ENCODE peak calls at places on chromosomes 5 and 9, in six cellular contexts. Q, M, A, N, J and U are unnamed samples.

GRCh38 chr9:129021091-129021490 is 7.0 kb downstream of the SH3GLB2 start:
- DNase-seq in Q (no peak), M (no peak), A (no peak), N (no peak), J (no peak), U (no peak)

GRCh38 chr5:108650997-108651396 is 96.7 kb upstream of the FER start:
- DNase-seq in Q (no peak), M (peak), A (no peak), N (no peak), J (no peak), U (no peak)

GRCh38 chr9:93603011-93603410 is 26.6 kb downstream of the PHF2 start:
- DNase-seq in Q (no peak), M (no peak), A (no peak), N (no peak), J (no peak), U (no peak)

GRCh38 chr9:116285320-116285719 is 131.7 kb downstream of the PAPPA start:
- DNase-seq in Q (no peak), M (no peak), A (no peak), N (no peak), J (no peak), U (no peak)

GRCh38 chr5:179900707-179901106 is 7.0 kb downstream of the TBC1D9B start:
- DNase-seq in Q (no peak), M (no peak), A (no peak), N (no peak), J (no peak), U (no peak)

GRCh38 chr9:120524852-120525251 is 55.1 kb downstream of the CDK5RAP2 start:
- DNase-seq in Q (no peak), M (no peak), A (no peak), N (no peak), J (no peak), U (no peak)

GRCh38 chr9:127858041-127858512 is 3.6 kb upstream of the ENG start:
- DNase-seq in Q (peak), M (no peak), A (no peak), N (no peak), J (no peak), U (no peak)

GRCh38 chr5:82044015-82044414 is 72.2 kb downstream of the ATG10 start:
- DNase-seq in Q (no peak), M (no peak), A (no peak), N (no peak), J (no peak), U (no peak)

GRCh38 chr5:66582499-66582898 is 13.7 kb upstream of the MAST4 start:
- DNase-seq in Q (no peak), M (no peak), A (no peak), N (no peak), J (no peak), U (no peak)

GRCh38 chr9:114000671-114001409 is 77.3 kb downstream of the AMBP start:
- DNase-seq in Q (no peak), M (peak), A (no peak), N (no peak), J (no peak), U (no peak)
- TF ChIP-seq RFX5 in Q (no peak), M (no peak), A (no peak), N (no peak), J (no peak), U (no peak)

DNA sequence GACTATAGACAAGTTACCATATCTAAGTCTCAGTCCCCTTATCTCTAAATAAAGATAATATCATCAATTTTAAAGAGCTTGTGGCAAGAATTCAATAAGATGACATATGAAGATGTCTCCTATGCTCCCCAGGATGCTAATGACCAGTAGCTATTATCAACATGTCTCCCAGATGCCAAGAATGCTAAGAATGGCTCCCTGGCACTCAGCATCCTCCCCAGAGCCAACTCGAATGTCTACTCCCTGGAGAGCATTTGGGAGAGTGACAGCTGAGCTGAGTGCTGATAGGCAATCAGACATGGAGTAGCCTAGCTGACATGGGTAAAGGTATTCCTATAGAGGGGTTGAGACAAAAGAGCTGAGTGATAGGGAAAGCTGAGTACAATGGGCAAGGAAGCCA is 15.9 kb downstream of the P4HA2 start:
- DNase-seq in Q (no peak), M (no peak), A (no peak), N (no peak), J (no peak), U (no peak)
- TF ChIP-seq RFX5 in Q (no peak), M (no peak), A (no peak), N (no peak), J (no peak), U (no peak)

DNA sequence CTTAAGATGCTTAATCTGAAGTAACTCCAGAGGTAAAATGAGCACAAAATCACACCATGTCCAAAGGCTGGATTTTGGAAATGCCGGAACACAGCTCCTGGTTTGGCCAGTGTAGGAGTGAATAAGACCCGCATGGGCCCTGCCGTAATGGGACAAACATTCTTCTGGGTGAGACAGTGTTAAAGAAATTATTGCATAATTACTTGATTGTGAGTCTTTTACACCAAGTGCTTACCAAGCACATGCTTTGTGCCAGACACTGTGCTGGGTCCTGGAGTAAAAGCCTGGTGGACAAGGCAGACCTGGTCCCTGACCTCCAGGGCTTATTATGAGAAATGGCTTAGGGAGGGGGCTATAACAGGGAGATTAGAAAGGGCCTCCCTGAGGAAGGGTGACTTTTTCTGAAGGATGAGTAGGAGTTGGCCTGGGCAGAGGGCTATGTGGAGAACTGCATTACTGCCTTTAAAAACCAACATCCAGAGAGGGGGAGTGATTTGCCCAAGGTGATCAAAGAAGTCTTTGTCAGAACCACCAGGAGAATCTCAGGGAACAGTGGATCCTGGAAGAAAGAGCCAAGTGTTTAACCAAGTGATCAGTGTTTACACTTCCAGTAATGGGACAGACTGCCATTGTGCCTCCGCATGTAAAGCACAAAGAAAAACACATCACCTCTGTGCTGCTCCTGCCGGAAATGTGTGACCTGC is 3.5 kb downstream of the PDE6A start:
- DNase-seq in Q (no peak), M (no peak), A (no peak), N (no peak), J (peak), U (no peak)
- TF ChIP-seq RFX5 in Q (no peak), M (no peak), A (no peak), N (no peak), J (no peak), U (no peak)

GRCh38 chr9:38018964-38019602 is 49.9 kb downstream of the SHB start:
- DNase-seq in Q (no peak), M (peak), A (peak), N (no peak), J (peak), U (no peak)

GRCh38 chr9:38018230-38018963 is 50.6 kb downstream of the SHB start:
- DNase-seq in Q (peak), M (no peak), A (no peak), N (no peak), J (peak), U (no peak)

GRCh38 chr9:38016375-38017120 is 52.5 kb downstream of the SHB start:
- DNase-seq in Q (no peak), M (peak), A (no peak), N (no peak), J (no peak), U (no peak)

GRCh38 chr9:38017885-38018186 is 51.2 kb downstream of the SHB start:
- DNase-seq in Q (no peak), M (no peak), A (no peak), N (no peak), J (no peak), U (no peak)

GRCh38 chr9:38017149-38017884 is 51.7 kb downstream of the SHB start:
- DNase-seq in Q (peak), M (peak), A (peak), N (peak), J (no peak), U (no peak)
- TF ChIP-seq RFX5 in Q (no peak), M (no peak), A (no peak), N (no peak), J (no peak), U (no peak)

DNA sequence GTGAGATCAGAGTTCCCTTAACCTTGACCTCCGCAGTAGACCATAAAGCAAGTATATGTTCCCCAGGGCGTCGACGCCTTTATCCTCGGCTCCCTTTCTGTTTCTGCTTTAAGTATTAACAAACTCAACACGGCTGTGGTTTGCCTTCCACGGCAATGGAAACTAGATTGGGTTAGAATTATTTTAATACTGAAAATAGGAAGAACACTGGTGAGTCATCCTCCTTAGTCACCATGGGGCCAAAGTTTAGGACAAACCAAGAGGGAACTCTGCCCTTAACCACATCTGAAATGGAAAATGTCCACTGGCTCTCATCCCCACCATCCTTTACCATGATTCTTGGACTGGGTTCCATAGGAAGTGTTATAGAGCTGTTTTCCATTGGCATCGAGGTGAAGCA is 386.1 kb downstream of the ACTL7B start:
- DNase-seq in Q (no peak), M (peak), A (no peak), N (no peak), J (no peak), U (no peak)
- TF ChIP-seq RFX5 in Q (no peak), M (no peak), A (no peak), N (no peak), J (no peak), U (no peak)

DNA sequence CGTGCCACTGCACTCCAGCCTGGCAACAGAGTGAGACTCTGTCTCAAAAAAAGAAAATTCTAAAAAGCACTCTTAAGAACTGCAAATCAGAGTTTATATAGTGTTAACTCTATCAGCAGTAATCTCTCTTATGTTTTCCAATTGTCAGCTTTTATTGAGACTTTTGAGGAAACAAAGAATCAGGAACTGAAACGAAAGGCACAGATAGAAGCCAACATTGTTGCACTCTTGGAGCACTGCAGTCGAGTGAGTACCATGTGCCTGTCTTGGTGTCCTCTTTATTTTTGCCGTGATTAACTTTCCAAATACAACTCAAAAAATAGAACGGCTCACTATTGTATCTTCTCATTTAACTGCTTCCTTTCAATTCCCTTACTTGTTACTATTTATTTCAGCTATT is 41.7 kb upstream of the LRRC19 start:
- DNase-seq in Q (no peak), M (no peak), A (no peak), N (no peak), J (no peak), U (no peak)
- TF ChIP-seq RFX5 in Q (no peak), M (no peak), A (no peak), N (no peak), J (no peak), U (no peak)

GRCh38 chr5:153781325-153781724 is 257.4 kb downstream of the FAM114A2 start:
- DNase-seq in Q (no peak), M (no peak), A (no peak), N (no peak), J (no peak), U (no peak)
- TF ChIP-seq RFX5 in Q (no peak), M (no peak), A (no peak), N (no peak), J (no peak), U (no peak)

DNA sequence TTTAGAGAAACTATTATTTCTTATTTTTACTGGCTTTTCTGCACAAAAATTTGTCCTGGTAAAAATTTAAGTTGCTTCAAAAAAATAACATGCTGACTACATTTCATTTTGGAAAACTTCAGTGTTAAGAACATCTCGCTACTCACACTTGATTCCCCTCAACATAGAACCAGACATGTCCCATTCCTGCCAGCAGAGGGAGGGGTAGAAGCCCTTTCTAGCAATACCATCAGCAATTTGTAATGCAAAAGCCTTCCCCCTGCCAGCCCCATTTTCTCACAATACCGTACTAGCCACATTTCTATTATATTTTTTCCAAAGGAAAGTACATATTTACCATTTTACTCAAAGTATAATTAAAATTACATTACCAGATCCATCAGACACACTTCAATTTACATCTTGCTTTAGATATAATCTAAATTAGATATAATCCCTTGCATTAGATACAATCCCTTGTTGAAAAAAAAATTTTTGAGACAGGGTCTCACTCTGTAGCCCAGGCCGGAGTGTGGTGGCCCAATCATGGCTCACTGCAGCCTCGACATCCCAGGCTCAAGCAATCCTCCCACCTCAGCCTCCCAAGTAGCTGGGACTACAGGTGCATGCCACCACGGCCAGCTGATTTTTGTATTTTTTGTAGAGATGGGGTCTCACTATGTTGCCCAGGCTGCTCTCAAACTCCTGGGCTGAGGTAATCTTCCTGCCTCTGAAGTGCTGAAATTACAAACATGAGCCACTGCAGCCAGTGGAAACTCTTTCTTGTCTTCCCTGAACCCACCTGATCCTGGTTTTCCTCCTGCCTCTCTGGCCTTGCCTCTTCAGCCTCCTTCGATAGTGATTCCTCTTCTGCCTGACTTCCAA is 39.6 kb upstream of the IDNK start:
- DNase-seq in Q (peak), M (peak), A (peak), N (peak), J (peak), U (peak)
- TF ChIP-seq RFX5 in Q (no peak), M (no peak), A (no peak), N (no peak), J (no peak), U (no peak)